ENCODE peak calls at places on chromosomes 2 and 18, in ten cellular contexts. One of them, this sample, is unnamed.

GRCh38 chr2:165401285-165401852 is 68.1 kb upstream of the CSRNP3 start:
- DNase-seq in left ventricle myocardium inferior: no peak
- DNase-seq in cardiac fibroblast: peak
- DNase-seq in GM23248: peak
- DNase-seq in K562: peak
- DNase-seq in heart left ventricle: no peak
- DNase-seq in GM12865: peak
- DNase-seq in AG09309: peak
- DNase-seq in foreskin fibroblast: peak
- DNase-seq in endodermal cell: no peak
- DNase-seq in this sample: peak

GRCh38 chr2:15772681-15773080 is 167.7 kb upstream of the MYCN start:
- DNase-seq in foreskin fibroblast: no peak
- DNase-seq in GM12865: no peak
- DNase-seq in cardiac fibroblast: no peak
- DNase-seq in K562: no peak
- DNase-seq in left ventricle myocardium inferior: no peak
- DNase-seq in AG09309: no peak
- DNase-seq in endodermal cell: no peak
- DNase-seq in heart left ventricle: no peak
- DNase-seq in GM23248: no peak
- DNase-seq in this sample: no peak

GRCh38 chr2:126656311-126657145 is 570 bp downstream of the GYPC start:
- DNase-seq in K562: peak
- DNase-seq in foreskin fibroblast: peak
- DNase-seq in cardiac fibroblast: peak
- DNase-seq in endodermal cell: peak
- DNase-seq in GM23248: peak
- DNase-seq in GM12865: peak
- DNase-seq in left ventricle myocardium inferior: peak
- DNase-seq in heart left ventricle: peak
- DNase-seq in AG09309: no peak
- DNase-seq in this sample: no peak

GRCh38 chr18:23228102-23229051 is 93.1 kb downstream of the CABLES1 start:
- DNase-seq in cardiac fibroblast: peak
- DNase-seq in heart left ventricle: peak
- DNase-seq in K562: no peak
- DNase-seq in left ventricle myocardium inferior: peak
- DNase-seq in GM23248: peak
- DNase-seq in endodermal cell: no peak
- DNase-seq in foreskin fibroblast: peak
- DNase-seq in AG09309: no peak
- DNase-seq in GM12865: peak
- DNase-seq in this sample: no peak

GRCh38 chr2:174172802-174173355 is 75.5 kb downstream of the OLA1 start:
- DNase-seq in endodermal cell: no peak
- DNase-seq in left ventricle myocardium inferior: no peak
- DNase-seq in cardiac fibroblast: no peak
- DNase-seq in AG09309: no peak
- DNase-seq in foreskin fibroblast: no peak
- DNase-seq in K562: no peak
- DNase-seq in GM23248: no peak
- DNase-seq in heart left ventricle: no peak
- DNase-seq in GM12865: no peak
- DNase-seq in this sample: no peak

GRCh38 chr2:119106301-119106897 is 52.2 kb downstream of the C1QL2 start:
- DNase-seq in cardiac fibroblast: peak
- DNase-seq in GM12865: peak
- DNase-seq in foreskin fibroblast: peak
- DNase-seq in heart left ventricle: no peak
- DNase-seq in endodermal cell: peak
- DNase-seq in AG09309: no peak
- DNase-seq in GM23248: peak
- DNase-seq in left ventricle myocardium inferior: no peak
- DNase-seq in K562: peak
- DNase-seq in this sample: peak

GRCh38 chr2:172012688-172013358 is 13.1 kb downstream of the METAP1D start:
- DNase-seq in GM12865: peak
- DNase-seq in endodermal cell: no peak
- DNase-seq in GM23248: no peak
- DNase-seq in heart left ventricle: no peak
- DNase-seq in left ventricle myocardium inferior: no peak
- DNase-seq in AG09309: no peak
- DNase-seq in K562: no peak
- DNase-seq in cardiac fibroblast: no peak
- DNase-seq in foreskin fibroblast: no peak
- DNase-seq in this sample: no peak

GRCh38 chr2:19256239-19256638 is 102.2 kb downstream of the OSR1 start:
- DNase-seq in GM12865: no peak
- DNase-seq in AG09309: peak
- DNase-seq in heart left ventricle: no peak
- DNase-seq in endodermal cell: no peak
- DNase-seq in cardiac fibroblast: peak
- DNase-seq in GM23248: peak
- DNase-seq in left ventricle myocardium inferior: no peak
- DNase-seq in K562: no peak
- DNase-seq in foreskin fibroblast: peak
- DNase-seq in this sample: peak

GRCh38 chr2:224646242-224646846 is 61.2 kb upstream of the CUL3 start:
- DNase-seq in foreskin fibroblast: peak
- DNase-seq in cardiac fibroblast: peak
- DNase-seq in heart left ventricle: no peak
- DNase-seq in K562: peak
- DNase-seq in left ventricle myocardium inferior: no peak
- DNase-seq in endodermal cell: peak
- DNase-seq in AG09309: no peak
- DNase-seq in GM12865: peak
- DNase-seq in GM23248: peak
- DNase-seq in this sample: no peak

GRCh38 chr2:29518988-29519925 is 402.1 kb downstream of the ALK start:
- DNase-seq in heart left ventricle: no peak
- DNase-seq in cardiac fibroblast: peak
- DNase-seq in GM23248: peak
- DNase-seq in left ventricle myocardium inferior: no peak
- DNase-seq in K562: no peak
- DNase-seq in AG09309: peak
- DNase-seq in foreskin fibroblast: peak
- DNase-seq in endodermal cell: no peak
- DNase-seq in GM12865: no peak
- DNase-seq in this sample: peak

GRCh38 chr2:64652231-64653173 is 1.2 kb downstream of the SERTAD2 start:
- DNase-seq in GM12865: peak
- DNase-seq in GM23248: peak
- DNase-seq in AG09309: peak
- DNase-seq in left ventricle myocardium inferior: no peak
- DNase-seq in foreskin fibroblast: peak
- DNase-seq in K562: peak
- DNase-seq in endodermal cell: peak
- DNase-seq in cardiac fibroblast: peak
- DNase-seq in heart left ventricle: no peak
- DNase-seq in this sample: no peak

GRCh38 chr2:201890447-201890846 is 84.1 kb downstream of the CDK15 start:
- DNase-seq in K562: no peak
- DNase-seq in GM23248: peak
- DNase-seq in heart left ventricle: no peak
- DNase-seq in GM12865: no peak
- DNase-seq in left ventricle myocardium inferior: no peak
- DNase-seq in cardiac fibroblast: no peak
- DNase-seq in AG09309: no peak
- DNase-seq in foreskin fibroblast: peak
- DNase-seq in endodermal cell: no peak
- DNase-seq in this sample: no peak

GRCh38 chr18:22796069-22796468 is 137.1 kb upstream of the RBBP8 start:
- DNase-seq in GM12865: no peak
- DNase-seq in endodermal cell: no peak
- DNase-seq in heart left ventricle: no peak
- DNase-seq in K562: no peak
- DNase-seq in cardiac fibroblast: no peak
- DNase-seq in AG09309: no peak
- DNase-seq in GM23248: peak
- DNase-seq in left ventricle myocardium inferior: no peak
- DNase-seq in foreskin fibroblast: no peak
- DNase-seq in this sample: no peak

GRCh38 chr2:112750560-112750843 is 13.9 kb downstream of the CKAP2L start:
- DNase-seq in endodermal cell: no peak
- DNase-seq in left ventricle myocardium inferior: no peak
- DNase-seq in GM12865: no peak
- DNase-seq in foreskin fibroblast: peak
- DNase-seq in GM23248: peak
- DNase-seq in AG09309: peak
- DNase-seq in K562: no peak
- DNase-seq in cardiac fibroblast: no peak
- DNase-seq in heart left ventricle: no peak
- DNase-seq in this sample: no peak

GRCh38 chr18:60017371-60017770 is 117.6 kb downstream of the PMAIP1 start:
- DNase-seq in cardiac fibroblast: no peak
- DNase-seq in heart left ventricle: no peak
- DNase-seq in endodermal cell: no peak
- DNase-seq in left ventricle myocardium inferior: no peak
- DNase-seq in K562: no peak
- DNase-seq in foreskin fibroblast: no peak
- DNase-seq in GM23248: no peak
- DNase-seq in GM12865: no peak
- DNase-seq in AG09309: no peak
- DNase-seq in this sample: no peak

GRCh38 chr2:105875241-105875640 is 130.5 kb downstream of the NCK2 start:
- DNase-seq in GM12865: no peak
- DNase-seq in cardiac fibroblast: no peak
- DNase-seq in AG09309: no peak
- DNase-seq in endodermal cell: no peak
- DNase-seq in foreskin fibroblast: no peak
- DNase-seq in left ventricle myocardium inferior: no peak
- DNase-seq in K562: no peak
- DNase-seq in heart left ventricle: no peak
- DNase-seq in GM23248: no peak
- DNase-seq in this sample: no peak
- H3K4me3 ChIP-seq in GM12865: no peak
- H3K4me3 ChIP-seq in cardiac fibroblast: no peak
- H3K4me3 ChIP-seq in AG09309: no peak
- H3K4me3 ChIP-seq in endodermal cell: no peak
- H3K4me3 ChIP-seq in foreskin fibroblast: no peak
- H3K4me3 ChIP-seq in left ventricle myocardium inferior: no peak
- H3K4me3 ChIP-seq in K562: no peak
- H3K4me3 ChIP-seq in heart left ventricle: no peak
- H3K4me3 ChIP-seq in GM23248: no peak
- H3K4me3 ChIP-seq in this sample: no peak

GRCh38 chr2:101362316-101362715 is 25.0 kb downstream of the CREG2 start:
- DNase-seq in GM12865: no peak
- DNase-seq in heart left ventricle: no peak
- DNase-seq in foreskin fibroblast: no peak
- DNase-seq in cardiac fibroblast: no peak
- DNase-seq in endodermal cell: no peak
- DNase-seq in left ventricle myocardium inferior: no peak
- DNase-seq in K562: no peak
- DNase-seq in AG09309: no peak
- DNase-seq in GM23248: no peak
- DNase-seq in this sample: no peak
- H3K4me3 ChIP-seq in GM12865: no peak
- H3K4me3 ChIP-seq in heart left ventricle: no peak
- H3K4me3 ChIP-seq in foreskin fibroblast: no peak
- H3K4me3 ChIP-seq in cardiac fibroblast: no peak
- H3K4me3 ChIP-seq in endodermal cell: no peak
- H3K4me3 ChIP-seq in left ventricle myocardium inferior: no peak
- H3K4me3 ChIP-seq in K562: no peak
- H3K4me3 ChIP-seq in AG09309: no peak
- H3K4me3 ChIP-seq in GM23248: no peak
- H3K4me3 ChIP-seq in this sample: no peak

GRCh38 chr2:8679827-8680731 is 1.8 kb upstream of the ID2 start:
- DNase-seq in heart left ventricle: peak
- DNase-seq in K562: peak
- DNase-seq in left ventricle myocardium inferior: peak
- DNase-seq in endodermal cell: peak
- DNase-seq in foreskin fibroblast: peak
- DNase-seq in cardiac fibroblast: peak
- DNase-seq in GM12865: peak
- DNase-seq in GM23248: peak
- DNase-seq in AG09309: no peak
- DNase-seq in this sample: no peak
- H3K4me3 ChIP-seq in heart left ventricle: peak
- H3K4me3 ChIP-seq in K562: peak
- H3K4me3 ChIP-seq in left ventricle myocardium inferior: peak
- H3K4me3 ChIP-seq in endodermal cell: peak
- H3K4me3 ChIP-seq in foreskin fibroblast: peak
- H3K4me3 ChIP-seq in cardiac fibroblast: peak
- H3K4me3 ChIP-seq in GM12865: peak
- H3K4me3 ChIP-seq in GM23248: peak
- H3K4me3 ChIP-seq in AG09309: peak
- H3K4me3 ChIP-seq in this sample: peak

GRCh38 chr18:45063246-45064038 is 382.8 kb downstream of the SETBP1 start:
- DNase-seq in foreskin fibroblast: no peak
- DNase-seq in AG09309: no peak
- DNase-seq in cardiac fibroblast: no peak
- DNase-seq in left ventricle myocardium inferior: no peak
- DNase-seq in endodermal cell: peak
- DNase-seq in GM12865: no peak
- DNase-seq in GM23248: no peak
- DNase-seq in K562: peak
- DNase-seq in heart left ventricle: no peak
- DNase-seq in this sample: no peak

GRCh38 chr18:45060102-45060501 is 379.4 kb downstream of the SETBP1 start:
- DNase-seq in endodermal cell: no peak
- DNase-seq in cardiac fibroblast: no peak
- DNase-seq in heart left ventricle: no peak
- DNase-seq in AG09309: no peak
- DNase-seq in GM12865: no peak
- DNase-seq in GM23248: peak
- DNase-seq in foreskin fibroblast: peak
- DNase-seq in K562: peak
- DNase-seq in left ventricle myocardium inferior: no peak
- DNase-seq in this sample: no peak

GRCh38 chr18:45059695-45060094 is 379.0 kb downstream of the SETBP1 start:
- DNase-seq in GM23248: peak
- DNase-seq in endodermal cell: no peak
- DNase-seq in cardiac fibroblast: peak
- DNase-seq in K562: peak
- DNase-seq in heart left ventricle: no peak
- DNase-seq in AG09309: peak
- DNase-seq in foreskin fibroblast: peak
- DNase-seq in left ventricle myocardium inferior: no peak
- DNase-seq in GM12865: no peak
- DNase-seq in this sample: peak

GRCh38 chr18:45058076-45058475 is 377.4 kb downstream of the SETBP1 start:
- DNase-seq in heart left ventricle: no peak
- DNase-seq in endodermal cell: no peak
- DNase-seq in K562: no peak
- DNase-seq in cardiac fibroblast: no peak
- DNase-seq in foreskin fibroblast: no peak
- DNase-seq in GM23248: no peak
- DNase-seq in left ventricle myocardium inferior: no peak
- DNase-seq in GM12865: no peak
- DNase-seq in AG09309: no peak
- DNase-seq in this sample: no peak

DNA sequence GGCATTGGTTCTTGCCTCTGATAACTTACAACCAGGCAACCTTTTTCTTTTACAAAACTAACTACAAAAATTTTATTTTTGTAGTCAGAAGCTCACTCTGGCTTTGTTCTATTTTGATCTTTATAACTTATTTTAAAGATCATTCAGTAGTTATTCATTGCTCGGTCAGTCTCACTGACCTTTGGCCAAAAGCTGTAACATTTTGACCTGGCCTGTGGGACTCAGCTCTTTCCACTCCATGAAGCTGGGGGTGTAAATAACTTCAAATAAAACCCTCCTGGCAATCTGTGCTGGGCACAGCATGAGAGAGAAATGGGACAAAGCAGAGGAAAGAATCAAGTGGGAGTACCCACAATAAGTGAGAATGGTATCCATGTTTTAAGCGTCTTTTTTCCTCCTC is 380.7 kb downstream of the SETBP1 start:
- DNase-seq in AG09309: no peak
- DNase-seq in K562: no peak
- DNase-seq in GM23248: no peak
- DNase-seq in cardiac fibroblast: no peak
- DNase-seq in foreskin fibroblast: no peak
- DNase-seq in left ventricle myocardium inferior: no peak
- DNase-seq in GM12865: no peak
- DNase-seq in endodermal cell: no peak
- DNase-seq in heart left ventricle: no peak
- DNase-seq in this sample: no peak
- H3K4me3 ChIP-seq in AG09309: no peak
- H3K4me3 ChIP-seq in K562: no peak
- H3K4me3 ChIP-seq in GM23248: no peak
- H3K4me3 ChIP-seq in cardiac fibroblast: no peak
- H3K4me3 ChIP-seq in foreskin fibroblast: no peak
- H3K4me3 ChIP-seq in left ventricle myocardium inferior: no peak
- H3K4me3 ChIP-seq in GM12865: no peak
- H3K4me3 ChIP-seq in endodermal cell: no peak
- H3K4me3 ChIP-seq in heart left ventricle: no peak
- H3K4me3 ChIP-seq in this sample: no peak